ENCODE peak calls at places on chromosomes 16 and 17, in eight cellular contexts. V is GM23248, D is A673, L is PC-9, F is hepatocyte, O is PC-3, K is fibroblast of lung, Z is neural progenitor cell. I is an unnamed sample.

GRCh38 chr17:67260051-67260987 is 15.3 kb upstream of the HELZ start:
- DNase-seq in V (peak), D (peak), L (no peak), F (peak), O (peak), K (peak), Z (no peak), I (peak)

GRCh38 chr17:56902350-56902749 is 11.5 kb downstream of the TRIM25 start:
- DNase-seq in V (peak), D (peak), L (peak), F (no peak), O (peak), K (peak), Z (no peak), I (peak)

GRCh38 chr17:40325156-40326013 is 16.4 kb downstream of the RARA start:
- DNase-seq in V (no peak), D (no peak), L (no peak), F (no peak), O (no peak), K (no peak), Z (no peak), I (no peak)

GRCh38 chr17:43740541-43740940 is 18.1 kb downstream of the SOST start:
- DNase-seq in V (peak), D (no peak), L (no peak), F (no peak), O (peak), K (peak), Z (no peak), I (peak)

GRCh38 chr17:35146214-35146833 is 1.3 kb upstream of the UNC45B start:
- DNase-seq in V (no peak), D (no peak), L (no peak), F (no peak), O (no peak), K (no peak), Z (no peak), I (peak)

GRCh38 chr17:38867179-38867994 is 2.5 kb upstream of the LASP1 start:
- DNase-seq in V (peak), D (peak), L (peak), F (peak), O (peak), K (peak), Z (peak), I (peak)

GRCh38 chr17:43694081-43694870 is 32.6 kb upstream of the MEOX1 start:
- DNase-seq in V (peak), D (peak), L (peak), F (peak), O (peak), K (peak), Z (peak), I (peak)

GRCh38 chr16:1973461-1974156 is 1.8 kb downstream of the TBL3 start:
- DNase-seq in V (no peak), D (no peak), L (no peak), F (no peak), O (no peak), K (no peak), Z (no peak), I (no peak)

GRCh38 chr16:85327731-85328664 is 215.7 kb upstream of the CIBAR2 start:
- DNase-seq in V (no peak), D (peak), L (no peak), F (peak), O (no peak), K (peak), Z (peak), I (no peak)

GRCh38 chr17:67258836-67259468 is 14.0 kb upstream of the HELZ start:
- DNase-seq in V (no peak), D (no peak), L (no peak), F (no peak), O (no peak), K (no peak), Z (no peak), I (no peak)

GRCh38 chr17:18213666-18214270 is 11.7 kb upstream of the LLGL1 start:
- DNase-seq in V (no peak), D (no peak), L (no peak), F (no peak), O (no peak), K (no peak), Z (no peak), I (no peak)

GRCh38 chr17:77287432-77288068 is 146.8 kb downstream of the SEC14L1 start:
- DNase-seq in V (peak), D (no peak), L (peak), F (peak), O (peak), K (peak), Z (peak), I (peak)

GRCh38 chr16:14199624-14200023 is 128.5 kb downstream of the MRTFB start:
- DNase-seq in V (peak), D (no peak), L (no peak), F (no peak), O (peak), K (peak), Z (no peak), I (peak)

GRCh38 chr17:74990581-74991105 is 3.2 kb downstream of the CDR2L start:
- DNase-seq in V (no peak), D (no peak), L (no peak), F (no peak), O (no peak), K (no peak), Z (no peak), I (no peak)

GRCh38 chr17:60901806-60902205 is 224.2 kb downstream of the BCAS3 start:
- DNase-seq in V (peak), D (peak), L (no peak), F (no peak), O (peak), K (peak), Z (no peak), I (peak)

GRCh38 chr16:82580293-82580900 is 46.4 kb upstream of the CDH13 start:
- DNase-seq in V (peak), D (peak), L (no peak), F (peak), O (peak), K (peak), Z (peak), I (peak)

GRCh38 chr17:36932383-36933173 is 4.7 kb upstream of the LHX1 start:
- DNase-seq in V (no peak), D (no peak), L (no peak), F (no peak), O (no peak), K (no peak), Z (no peak), I (no peak)

GRCh38 chr17:77611791-77612466 is 346.6 kb upstream of the TNRC6C start:
- DNase-seq in V (no peak), D (no peak), L (no peak), F (no peak), O (no peak), K (no peak), Z (no peak), I (no peak)

GRCh38 chr17:17590141-17590735 is 1.3 kb downstream of the PEMT start:
- DNase-seq in V (no peak), D (no peak), L (no peak), F (no peak), O (no peak), K (no peak), Z (no peak), I (no peak)

GRCh38 chr16:5033256-5034166 is at the start of gene NAGPA:
- DNase-seq in V (peak), D (peak), L (peak), F (peak), O (peak), K (peak), Z (peak), I (peak)
- TF ChIP-seq EZH2 in V (no peak), D (no peak), L (no peak), F (no peak), O (no peak), K (no peak), Z (peak), I (no peak)

GRCh38 chr16:65121870-65122723 is at the start of gene CDH11:
- DNase-seq in V (peak), D (peak), L (no peak), F (peak), O (peak), K (peak), Z (peak), I (peak)

GRCh38 chr16:65120811-65121721 is 797 bp downstream of the CDH11 start:
- DNase-seq in V (peak), D (peak), L (no peak), F (peak), O (no peak), K (peak), Z (peak), I (peak)

GRCh38 chr16:65123846-65124513 is 2.1 kb upstream of the CDH11 start:
- DNase-seq in V (peak), D (no peak), L (no peak), F (peak), O (no peak), K (no peak), Z (peak), I (no peak)

GRCh38 chr16:65122974-65123845 is 1.3 kb upstream of the CDH11 start:
- DNase-seq in V (peak), D (peak), L (no peak), F (peak), O (peak), K (peak), Z (peak), I (no peak)

DNA sequence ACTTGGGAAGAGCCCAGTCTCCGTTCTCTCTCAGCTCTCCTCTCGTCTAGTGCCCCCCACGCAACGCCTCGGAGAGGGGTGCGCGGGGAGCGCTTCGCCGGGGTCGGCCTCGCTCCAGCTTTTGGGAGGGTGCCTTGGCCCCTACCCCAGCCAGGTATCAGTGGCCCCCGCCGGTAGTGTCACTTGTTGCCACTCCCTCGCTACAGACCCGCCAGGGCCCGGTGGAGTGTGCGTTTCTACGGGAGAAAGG is 786 bp upstream of the CDH11 start:
- DNase-seq in V (no peak), D (no peak), L (no peak), F (no peak), O (no peak), K (no peak), Z (no peak), I (no peak)
- TF ChIP-seq EZH2 in V (no peak), D (no peak), L (no peak), F (peak), O (no peak), K (no peak), Z (no peak), I (no peak)

GRCh38 chr16:89410794-89411309 is 79.5 kb downstream of the ANKRD11 start:
- DNase-seq in V (peak), D (no peak), L (no peak), F (peak), O (no peak), K (peak), Z (no peak), I (peak)

GRCh38 chr16:89409161-89409711 is 81.1 kb downstream of the ANKRD11 start:
- DNase-seq in V (peak), D (no peak), L (no peak), F (peak), O (peak), K (peak), Z (no peak), I (peak)

GRCh38 chr16:89410322-89410721 is 80.0 kb downstream of the ANKRD11 start:
- DNase-seq in V (no peak), D (no peak), L (no peak), F (no peak), O (no peak), K (no peak), Z (no peak), I (no peak)

GRCh38 chr16:89412811-89413210 is 77.5 kb downstream of the ANKRD11 start:
- DNase-seq in V (no peak), D (no peak), L (no peak), F (no peak), O (no peak), K (no peak), Z (peak), I (no peak)

DNA sequence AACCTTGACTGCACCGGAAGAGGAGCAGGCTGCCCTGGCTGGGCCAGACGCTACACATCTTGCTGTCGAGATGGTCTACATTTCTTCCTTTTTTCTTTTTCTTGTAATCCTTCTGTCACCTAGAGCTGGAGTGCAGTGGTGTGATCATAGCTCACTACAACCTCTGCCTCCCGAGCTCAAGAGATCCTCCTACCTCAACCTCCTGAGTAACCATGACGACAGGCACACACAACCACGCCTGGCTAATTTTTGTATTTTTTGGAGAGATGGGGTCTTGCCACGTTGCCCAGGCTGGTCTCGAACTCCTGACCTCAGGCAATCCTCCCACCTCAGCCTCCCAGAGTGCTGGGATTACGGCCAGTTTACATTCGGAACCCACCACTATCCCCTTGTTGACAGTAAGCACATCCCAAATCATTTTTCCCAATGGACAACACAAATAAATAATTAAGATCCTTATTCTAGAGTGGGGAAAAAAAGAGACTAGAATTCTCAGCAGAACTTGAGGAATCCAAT is 79.0 kb downstream of the ANKRD11 start:
- DNase-seq in V (no peak), D (no peak), L (no peak), F (no peak), O (no peak), K (no peak), Z (no peak), I (no peak)
- TF ChIP-seq EZH2 in V (no peak), D (no peak), L (no peak), F (no peak), O (no peak), K (no peak), Z (no peak), I (no peak)

DNA sequence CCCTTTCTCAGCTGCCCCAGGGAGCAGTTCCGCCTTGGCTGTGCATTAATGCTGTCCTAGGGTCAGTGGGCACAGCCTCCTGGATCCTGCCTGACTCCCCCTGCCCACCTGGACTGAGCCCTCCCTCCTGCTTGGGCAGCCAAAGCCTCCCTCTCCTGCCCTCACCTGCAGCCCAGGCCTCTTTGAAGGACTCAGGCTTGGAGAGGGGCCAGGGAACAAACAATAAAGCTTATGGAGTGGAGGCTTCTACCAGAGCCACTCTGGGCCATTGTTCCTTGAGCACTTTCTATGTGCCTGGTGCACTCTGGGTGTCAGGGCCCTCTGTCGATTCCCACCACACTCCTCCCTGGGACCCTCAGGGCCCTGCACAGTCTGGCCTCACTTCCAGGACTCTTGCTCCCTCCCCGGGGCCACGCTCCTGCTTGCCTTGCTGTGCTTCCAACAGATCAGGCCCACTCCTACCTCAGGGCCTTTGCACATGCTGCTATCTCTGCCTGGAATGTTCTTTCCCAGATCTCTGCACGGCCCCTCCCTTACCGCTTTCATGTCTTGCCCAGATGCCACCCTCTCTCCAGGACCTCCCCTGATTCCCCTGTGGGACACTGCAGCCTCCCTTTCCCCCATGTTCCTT is 5.0 kb downstream of the KCNJ12 start:
- DNase-seq in V (no peak), D (no peak), L (no peak), F (no peak), O (no peak), K (no peak), Z (no peak), I (no peak)
- TF ChIP-seq EZH2 in V (no peak), D (no peak), L (no peak), F (no peak), O (no peak), K (no peak), Z (no peak), I (no peak)

GRCh38 chr16:694187-694862 is 4.1 kb upstream of the WDR24 start:
- DNase-seq in V (no peak), D (no peak), L (no peak), F (no peak), O (no peak), K (no peak), Z (peak), I (no peak)

GRCh38 chr16:693766-694165 is 3.6 kb upstream of the WDR24 start:
- DNase-seq in V (no peak), D (peak), L (no peak), F (no peak), O (no peak), K (no peak), Z (no peak), I (no peak)

GRCh38 chr16:694863-695354 is 4.7 kb upstream of the WDR24 start:
- DNase-seq in V (no peak), D (no peak), L (no peak), F (no peak), O (no peak), K (no peak), Z (no peak), I (no peak)

GRCh38 chr16:693364-693763 is 3.2 kb upstream of the WDR24 start:
- DNase-seq in V (no peak), D (no peak), L (no peak), F (no peak), O (no peak), K (no peak), Z (no peak), I (no peak)

DNA sequence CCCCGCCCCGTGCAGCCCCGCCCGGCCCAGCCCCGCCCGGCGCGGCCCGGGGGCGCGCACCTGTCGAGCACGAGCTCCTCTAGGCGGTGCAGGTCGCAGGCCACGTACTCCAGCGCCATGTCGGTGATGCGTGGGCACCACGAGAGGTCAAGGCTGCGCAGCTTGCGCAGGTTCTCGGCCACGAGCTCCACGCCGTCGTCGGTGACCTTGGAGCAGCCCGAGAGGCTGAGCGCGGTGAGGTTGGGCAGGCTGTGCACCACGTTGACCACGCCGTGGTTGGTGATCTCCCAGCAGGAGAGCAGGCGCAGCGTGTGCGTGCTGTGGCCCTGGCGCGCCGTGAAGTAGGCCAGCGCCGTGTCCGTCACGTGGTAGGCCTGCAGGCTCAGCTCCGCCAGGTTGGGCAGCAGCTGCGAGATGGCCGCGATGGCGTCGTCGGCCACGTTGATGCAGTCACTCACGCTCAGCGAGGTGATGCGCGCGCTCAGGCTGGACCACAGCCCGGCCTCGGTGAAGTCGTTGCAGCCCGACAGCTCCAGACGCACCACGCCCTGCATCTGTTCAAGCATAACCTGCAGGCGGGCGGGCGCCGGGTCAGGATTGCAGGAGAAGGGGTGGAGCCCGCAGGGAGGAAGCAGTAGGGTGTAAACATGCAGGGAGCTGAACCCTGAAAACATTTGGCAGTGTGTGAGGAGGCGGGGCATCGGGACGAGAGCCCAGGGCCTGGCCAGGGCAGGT is 5.3 kb upstream of the WDR24 start:
- DNase-seq in V (peak), D (peak), L (peak), F (no peak), O (peak), K (no peak), Z (peak), I (peak)
- TF ChIP-seq EZH2 in V (no peak), D (no peak), L (no peak), F (no peak), O (no peak), K (peak), Z (peak), I (peak)